ENCODE peak calls at places on chromosome 9, in six cellular contexts. One of them, this sample, is unnamed. For H3K9me3, the result is how much of the 10 kb centered on the place peaks cover.

GRCh38 chr9:113461285-113461684 is 2.2 kb upstream of the RGS3 start:
- DNase-seq in K562: no peak
- DNase-seq in lower lobe of right lung: no peak
- DNase-seq in CD4-positive, CD25-positive, alpha-beta regulatory T cell: no peak
- DNase-seq in ovary: no peak
- DNase-seq in SK-N-SH: no peak
- DNase-seq in this sample: no peak

GRCh38 chr9:87557996-87558395 is 60.3 kb downstream of the DAPK1 start:
- DNase-seq in lower lobe of right lung: no peak
- DNase-seq in K562: no peak
- DNase-seq in CD4-positive, CD25-positive, alpha-beta regulatory T cell: no peak
- DNase-seq in SK-N-SH: peak
- DNase-seq in ovary: no peak
- DNase-seq in this sample: no peak

GRCh38 chr9:131214931-131215330 is 61.4 kb downstream of the FAM78A start:
- DNase-seq in ovary: no peak
- DNase-seq in lower lobe of right lung: no peak
- DNase-seq in SK-N-SH: no peak
- DNase-seq in CD4-positive, CD25-positive, alpha-beta regulatory T cell: no peak
- DNase-seq in K562: no peak
- DNase-seq in this sample: no peak

GRCh38 chr9:79776581-79776980 is 204.8 kb downstream of the TLE4 start:
- DNase-seq in ovary: no peak
- DNase-seq in K562: no peak
- DNase-seq in CD4-positive, CD25-positive, alpha-beta regulatory T cell: no peak
- DNase-seq in lower lobe of right lung: no peak
- DNase-seq in SK-N-SH: no peak
- DNase-seq in this sample: no peak

GRCh38 chr9:92986175-92987110 is 39.1 kb downstream of the FGD3 start:
- DNase-seq in K562: peak
- DNase-seq in ovary: no peak
- DNase-seq in SK-N-SH: no peak
- DNase-seq in lower lobe of right lung: no peak
- DNase-seq in CD4-positive, CD25-positive, alpha-beta regulatory T cell: peak
- DNase-seq in this sample: no peak

GRCh38 chr9:87343816-87344438 is 153.7 kb upstream of the DAPK1 start:
- DNase-seq in SK-N-SH: no peak
- DNase-seq in ovary: no peak
- DNase-seq in lower lobe of right lung: no peak
- DNase-seq in K562: no peak
- DNase-seq in CD4-positive, CD25-positive, alpha-beta regulatory T cell: no peak
- DNase-seq in this sample: no peak

GRCh38 chr9:111920531-111920930 is 23.9 kb downstream of the UGCG start:
- DNase-seq in CD4-positive, CD25-positive, alpha-beta regulatory T cell: no peak
- DNase-seq in K562: no peak
- DNase-seq in lower lobe of right lung: no peak
- DNase-seq in ovary: no peak
- DNase-seq in SK-N-SH: no peak
- DNase-seq in this sample: no peak

GRCh38 chr9:129278391-129279237 is 100.6 kb upstream of the IER5L start:
- DNase-seq in K562: peak
- DNase-seq in CD4-positive, CD25-positive, alpha-beta regulatory T cell: no peak
- DNase-seq in SK-N-SH: no peak
- DNase-seq in ovary: no peak
- DNase-seq in lower lobe of right lung: peak
- DNase-seq in this sample: no peak

GRCh38 chr9:36191290-36191645 is 547 bp downstream of the CLTA start:
- DNase-seq in CD4-positive, CD25-positive, alpha-beta regulatory T cell: peak
- DNase-seq in K562: no peak
- DNase-seq in SK-N-SH: no peak
- DNase-seq in ovary: no peak
- DNase-seq in lower lobe of right lung: peak
- DNase-seq in this sample: peak

GRCh38 chr9:69671904-69672827 is at the start of gene APBA1:
- DNase-seq in lower lobe of right lung: peak
- DNase-seq in CD4-positive, CD25-positive, alpha-beta regulatory T cell: peak
- DNase-seq in SK-N-SH: peak
- DNase-seq in K562: peak
- DNase-seq in ovary: peak
- DNase-seq in this sample: peak

GRCh38 chr9:122383992-122384461 is 13.2 kb downstream of the PTGS1 start:
- DNase-seq in ovary: no peak
- DNase-seq in lower lobe of right lung: no peak
- DNase-seq in SK-N-SH: no peak
- DNase-seq in CD4-positive, CD25-positive, alpha-beta regulatory T cell: no peak
- DNase-seq in K562: no peak
- DNase-seq in this sample: no peak

GRCh38 chr9:136740971-136741884 is 1.5 kb downstream of the LCN10 start:
- DNase-seq in CD4-positive, CD25-positive, alpha-beta regulatory T cell: no peak
- DNase-seq in K562: no peak
- DNase-seq in SK-N-SH: peak
- DNase-seq in ovary: no peak
- DNase-seq in lower lobe of right lung: no peak
- DNase-seq in this sample: no peak

GRCh38 chr9:137972355-137972987 is 94.9 kb downstream of the CACNA1B start:
- DNase-seq in CD4-positive, CD25-positive, alpha-beta regulatory T cell: no peak
- DNase-seq in K562: no peak
- DNase-seq in ovary: no peak
- DNase-seq in lower lobe of right lung: peak
- DNase-seq in SK-N-SH: peak
- DNase-seq in this sample: no peak
- H3K9me3 ChIP-seq in CD4-positive, CD25-positive, alpha-beta regulatory T cell: under half
- H3K9me3 ChIP-seq in K562: under half
- H3K9me3 ChIP-seq in ovary: under half
- H3K9me3 ChIP-seq in lower lobe of right lung: under half
- H3K9me3 ChIP-seq in SK-N-SH: under half
- H3K9me3 ChIP-seq in this sample: under half

GRCh38 chr9:89440046-89440445 is 57.9 kb downstream of the SEMA4D start:
- DNase-seq in CD4-positive, CD25-positive, alpha-beta regulatory T cell: no peak
- DNase-seq in ovary: no peak
- DNase-seq in SK-N-SH: no peak
- DNase-seq in lower lobe of right lung: no peak
- DNase-seq in K562: no peak
- DNase-seq in this sample: no peak

GRCh38 chr9:89441655-89441970 is 56.3 kb downstream of the SEMA4D start:
- DNase-seq in K562: no peak
- DNase-seq in CD4-positive, CD25-positive, alpha-beta regulatory T cell: no peak
- DNase-seq in SK-N-SH: no peak
- DNase-seq in ovary: no peak
- DNase-seq in lower lobe of right lung: no peak
- DNase-seq in this sample: no peak

GRCh38 chr9:89440951-89441654 is 56.8 kb downstream of the SEMA4D start:
- DNase-seq in lower lobe of right lung: peak
- DNase-seq in ovary: no peak
- DNase-seq in CD4-positive, CD25-positive, alpha-beta regulatory T cell: no peak
- DNase-seq in K562: no peak
- DNase-seq in SK-N-SH: no peak
- DNase-seq in this sample: no peak

GRCh38 chr9:89439571-89439970 is 58.3 kb downstream of the SEMA4D start:
- DNase-seq in ovary: no peak
- DNase-seq in lower lobe of right lung: no peak
- DNase-seq in SK-N-SH: no peak
- DNase-seq in K562: no peak
- DNase-seq in CD4-positive, CD25-positive, alpha-beta regulatory T cell: no peak
- DNase-seq in this sample: no peak

DNA sequence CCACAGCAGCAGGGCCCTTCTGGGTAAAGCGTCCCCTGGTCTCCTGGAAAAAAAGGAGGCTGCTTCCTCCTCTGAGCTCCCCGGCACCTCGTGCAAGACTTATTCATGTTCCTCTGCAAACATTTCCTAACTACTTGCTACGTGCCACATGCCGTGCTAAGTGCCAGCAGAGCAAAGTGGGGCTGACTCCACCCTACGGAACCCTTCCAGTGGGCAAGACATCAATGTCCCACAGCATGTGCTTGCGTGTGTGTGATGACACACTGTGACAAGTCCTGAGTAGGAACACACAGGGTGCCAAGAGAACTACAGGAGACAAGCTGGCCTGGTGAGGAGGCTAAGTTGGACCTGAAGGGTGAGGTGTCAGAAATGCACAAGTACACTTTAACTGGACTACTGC is 57.4 kb downstream of the SEMA4D start:
- DNase-seq in CD4-positive, CD25-positive, alpha-beta regulatory T cell: no peak
- DNase-seq in K562: no peak
- DNase-seq in lower lobe of right lung: peak
- DNase-seq in ovary: no peak
- DNase-seq in SK-N-SH: no peak
- DNase-seq in this sample: no peak
- H3K9me3 ChIP-seq in CD4-positive, CD25-positive, alpha-beta regulatory T cell: under half
- H3K9me3 ChIP-seq in K562: under half
- H3K9me3 ChIP-seq in lower lobe of right lung: under half
- H3K9me3 ChIP-seq in ovary: under half
- H3K9me3 ChIP-seq in SK-N-SH: under half
- H3K9me3 ChIP-seq in this sample: under half

GRCh38 chr9:135249711-135250110 is 162.2 kb downstream of the OLFM1 start:
- DNase-seq in lower lobe of right lung: peak
- DNase-seq in ovary: no peak
- DNase-seq in SK-N-SH: no peak
- DNase-seq in K562: no peak
- DNase-seq in CD4-positive, CD25-positive, alpha-beta regulatory T cell: no peak
- DNase-seq in this sample: no peak
- H3K9me3 ChIP-seq in lower lobe of right lung: under half
- H3K9me3 ChIP-seq in ovary: under half
- H3K9me3 ChIP-seq in SK-N-SH: under half
- H3K9me3 ChIP-seq in K562: under half
- H3K9me3 ChIP-seq in CD4-positive, CD25-positive, alpha-beta regulatory T cell: under half
- H3K9me3 ChIP-seq in this sample: under half

DNA sequence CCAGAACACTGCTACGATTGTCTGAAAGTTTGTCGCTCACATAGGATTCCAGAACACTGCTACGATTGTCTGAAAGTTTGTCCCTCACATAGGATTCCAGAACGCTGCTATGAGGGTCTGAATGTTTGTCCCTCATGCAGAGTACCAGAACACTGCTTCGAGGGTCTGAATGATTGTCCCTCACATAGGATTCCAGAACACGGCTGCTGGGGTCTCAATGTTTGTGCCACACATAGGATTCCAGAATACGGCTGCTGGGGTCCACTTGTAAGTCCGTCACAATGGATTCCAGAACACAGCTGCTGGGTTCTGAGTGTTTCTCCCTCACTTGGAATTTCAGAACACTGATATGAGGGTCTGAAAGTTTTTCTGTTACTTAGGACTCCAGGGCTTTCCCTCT is 203.3 kb downstream of the FOXD4L6 start:
- DNase-seq in ovary: no peak
- DNase-seq in lower lobe of right lung: no peak
- DNase-seq in K562: no peak
- DNase-seq in CD4-positive, CD25-positive, alpha-beta regulatory T cell: no peak
- DNase-seq in SK-N-SH: no peak
- DNase-seq in this sample: no peak
- H3K9me3 ChIP-seq in ovary: under half
- H3K9me3 ChIP-seq in lower lobe of right lung: half or more
- H3K9me3 ChIP-seq in K562: under half
- H3K9me3 ChIP-seq in CD4-positive, CD25-positive, alpha-beta regulatory T cell: under half
- H3K9me3 ChIP-seq in SK-N-SH: under half
- H3K9me3 ChIP-seq in this sample: under half

DNA sequence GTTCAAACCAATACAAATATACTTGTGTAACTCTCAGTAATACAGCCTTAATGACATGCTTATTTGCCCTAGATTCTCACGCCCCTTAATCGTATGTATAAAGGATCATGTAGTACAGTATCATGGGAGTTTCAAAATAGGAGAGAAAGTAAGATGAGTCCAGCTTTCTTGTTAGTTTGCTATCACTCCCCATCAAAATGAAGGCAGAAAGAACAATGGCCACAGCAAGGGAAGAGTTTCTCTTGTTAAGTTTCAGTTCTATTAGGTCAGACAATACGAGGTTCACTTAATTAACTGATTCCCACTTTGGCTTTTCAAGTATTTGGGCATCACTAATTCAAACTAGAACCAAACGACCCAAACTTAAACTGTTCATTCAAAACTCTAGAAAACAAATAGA is 55.4 kb downstream of the CDC14B start:
- DNase-seq in ovary: no peak
- DNase-seq in K562: no peak
- DNase-seq in lower lobe of right lung: no peak
- DNase-seq in SK-N-SH: no peak
- DNase-seq in CD4-positive, CD25-positive, alpha-beta regulatory T cell: no peak
- DNase-seq in this sample: no peak
- H3K9me3 ChIP-seq in ovary: under half
- H3K9me3 ChIP-seq in K562: under half
- H3K9me3 ChIP-seq in lower lobe of right lung: under half
- H3K9me3 ChIP-seq in SK-N-SH: under half
- H3K9me3 ChIP-seq in CD4-positive, CD25-positive, alpha-beta regulatory T cell: under half
- H3K9me3 ChIP-seq in this sample: under half

This sample was measured in T-helper 17 cell.